ENCODE peak calls at places on chromosome 1, in five cellular contexts. Q is activated CD8-positive, alpha-beta T cell treated with anti-CD3 and anti-CD28 coated beads, Interleukin-2, amount 10 ng/mL, durations not matched to agents 7 days and 5 days; B is DMS153; L is GOT3; N is activated T-cell treated with anti-CD3 and anti-CD28 coated beads for 1 hour. R is an unnamed sample.

GRCh38 chr1:8474369-8474768 is 156.5 kb downstream of the SLC45A1 start:
- DNase-seq in Q (no peak), B (no peak), L (no peak), N (no peak), R (no peak)

GRCh38 chr1:246413430-246413829 is 93.6 kb downstream of the SMYD3 start:
- DNase-seq in Q (no peak), B (no peak), L (no peak), N (no peak), R (no peak)

GRCh38 chr1:64401285-64401684 is 68.6 kb upstream of the CACHD1 start:
- DNase-seq in Q (no peak), B (no peak), L (no peak), N (no peak), R (no peak)

GRCh38 chr1:11927866-11928592 is 1.8 kb upstream of the KIAA2013 start:
- DNase-seq in Q (no peak), B (no peak), L (no peak), N (no peak), R (no peak)

GRCh38 chr1:218584418-218585155 is 239.5 kb downstream of the TGFB2 start:
- DNase-seq in Q (no peak), B (no peak), L (no peak), N (no peak), R (no peak)

GRCh38 chr1:205805082-205805711 is 7.8 kb downstream of the SLC41A1 start:
- DNase-seq in Q (peak; percentile 30), B (no peak), L (no peak), N (no peak), R (peak; percentile 32)

GRCh38 chr1:40391688-40392145 is 18.2 kb downstream of the SMAP2 start:
- DNase-seq in Q (no peak), B (no peak), L (no peak), N (no peak), R (no peak)

GRCh38 chr1:41898191-41898713 is 20.5 kb downstream of the HIVEP3 start:
- DNase-seq in Q (peak; percentile 92), B (peak; percentile 49), L (no peak), N (peak; percentile 54), R (peak; percentile 93)

GRCh38 chr1:21131200-21131599 is 45.5 kb downstream of the EIF4G3 start:
- DNase-seq in Q (no peak), B (no peak), L (no peak), N (no peak), R (no peak)

GRCh38 chr1:46342677-46343350 is 2.2 kb downstream of the NSUN4 start:
- DNase-seq in Q (no peak), B (no peak), L (no peak), N (no peak), R (no peak)

GRCh38 chr1:43530483-43531452 is at the start of gene PTPRF:
- DNase-seq in Q (peak; percentile 24), B (peak; percentile 35), L (no peak), N (no peak), R (peak; percentile 58)

GRCh38 chr1:233597489-233597901 is 16.4 kb upstream of the KCNK1 start:
- DNase-seq in Q (no peak), B (no peak), L (no peak), N (no peak), R (no peak)

GRCh38 chr1:153422450-153423068 is 6.2 kb downstream of the S100A7A start:
- DNase-seq in Q (peak; percentile 79), B (no peak), L (no peak), N (peak; percentile 54), R (peak; percentile 77)

GRCh38 chr1:31479801-31480200 is 66.8 kb downstream of the SERINC2 start:
- DNase-seq in Q (no peak), B (no peak), L (no peak), N (no peak), R (no peak)

GRCh38 chr1:171912509-171913185 is 71.3 kb downstream of the DNM3 start:
- DNase-seq in Q (no peak), B (no peak), L (no peak), N (no peak), R (no peak)

GRCh38 chr1:187928717-187929116 is 1100.0 kb downstream of the PLA2G4A start:
- DNase-seq in Q (no peak), B (no peak), L (no peak), N (no peak), R (no peak)

GRCh38 chr1:39167632-39168209 is 36.8 kb upstream of the MACF1 start:
- DNase-seq in Q (no peak), B (no peak), L (no peak), N (no peak), R (no peak)

GRCh38 chr1:84665703-84666317 is 24.5 kb downstream of the SSX2IP start:
- DNase-seq in Q (no peak), B (no peak), L (no peak), N (no peak), R (no peak)

GRCh38 chr1:60922304-60922703 is 160.1 kb upstream of the NFIA start:
- DNase-seq in Q (no peak), B (no peak), L (no peak), N (no peak), R (no peak)

GRCh38 chr1:208423522-208423921 is 179.3 kb upstream of the PLXNA2 start:
- DNase-seq in Q (no peak), B (no peak), L (no peak), N (no peak), R (no peak)

GRCh38 chr1:165598676-165599059 is 32.4 kb upstream of the MGST3 start:
- DNase-seq in Q (no peak), B (peak; percentile 15), L (no peak), N (no peak), R (no peak)